ENCODE peak calls at places on chromosomes 12 and 14, in five cellular contexts. K is cardiac fibroblast; M is stimulated activated naive CD8-positive, alpha-beta T cell treated with anti-CD3 and anti-CD28 coated beads, Interleukin-15, Interleukin-2, amounts not matched to agents 100 U/mL and 50 U/mL, for 24 hours; O is myocyte; X is suprapubic skin. I is an unnamed sample.

GRCh38 chr12:107134558-107134957 is 41.2 kb upstream of the CRY1 start:
- DNase-seq in K (no peak), X (no peak), M (peak), O (peak), I (no peak)

GRCh38 chr14:68687746-68688145 is 105.1 kb downstream of the ZFP36L1 start:
- DNase-seq in K (peak), M (no peak), O (peak), X (no peak), I (no peak)

GRCh38 chr12:49565956-49566265 is 2.0 kb downstream of the MCRS1 start:
- DNase-seq in X (no peak), M (no peak), O (no peak), K (no peak), I (no peak)

GRCh38 chr14:99632410-99633035 is 12.4 kb upstream of the HHIPL1 start:
- DNase-seq in M (no peak), X (no peak), K (no peak), O (no peak), I (no peak)

GRCh38 chr14:50675597-50675996 is 7.5 kb upstream of the SAV1 start:
- DNase-seq in K (no peak), M (no peak), O (peak), X (no peak), I (no peak)

GRCh38 chr12:124484526-124484953 is 82.9 kb downstream of the NCOR2 start:
- DNase-seq in K (no peak), M (peak), O (peak), X (no peak), I (no peak)

GRCh38 chr12:16350682-16351081 is 3.2 kb downstream of the MGST1 start:
- DNase-seq in O (peak), K (peak), M (no peak), X (peak), I (peak)

GRCh38 chr12:96398422-96399080 is 1.7 kb downstream of the CDK17 start:
- DNase-seq in O (no peak), X (no peak), M (no peak), K (peak), I (no peak)

GRCh38 chr12:52837341-52837741 is 3.2 kb upstream of the KRT79 start:
- DNase-seq in K (peak), O (peak), M (peak), X (no peak), I (no peak)

GRCh38 chr12:114664661-114665320 is 19.2 kb downstream of the TBX3 start:
- DNase-seq in M (no peak), X (no peak), O (peak), K (no peak), I (no peak)

GRCh38 chr12:109678732-109679131 is 34.9 kb upstream of the FAM222A start:
- DNase-seq in X (no peak), O (no peak), K (no peak), M (no peak), I (no peak)

GRCh38 chr12:53751336-53752191 is at the start of gene CISTR:
- DNase-seq in M (peak), O (no peak), K (no peak), X (no peak), I (no peak)

GRCh38 chr14:22188346-22188745 is 400.7 kb downstream of the DAD1 start:
- DNase-seq in M (no peak), K (no peak), X (no peak), O (no peak), I (no peak)

GRCh38 chr14:91925727-91926121 is 21.8 kb downstream of the FBLN5 start:
- DNase-seq in M (no peak), X (no peak), O (no peak), K (no peak), I (no peak)

GRCh38 chr14:105218611-105219010 is 29.7 kb upstream of the BTBD6 start:
- DNase-seq in X (no peak), M (no peak), O (no peak), K (no peak), I (no peak)

GRCh38 chr12:108618079-108618952 is 15.4 kb downstream of the SELPLG start:
- DNase-seq in X (peak), K (peak), O (peak), M (peak), I (peak)

GRCh38 chr12:55728185-55728931 is 451 bp downstream of the CD63 start:
- DNase-seq in X (peak), O (peak), M (peak), K (peak), I (peak)

GRCh38 chr12:50156641-50157040 is 10.5 kb downstream of the CERS5 start:
- DNase-seq in O (no peak), M (no peak), X (no peak), K (no peak), I (no peak)

GRCh38 chr14:50964683-50965390 is 20.6 kb upstream of the PYGL start:
- DNase-seq in X (no peak), M (no peak), O (peak), K (peak), I (peak)

GRCh38 chr12:43308776-43309175 is 243.2 kb downstream of the ADAMTS20 start:
- DNase-seq in X (no peak), O (no peak), M (no peak), K (no peak), I (no peak)

GRCh38 chr12:74539261-74539660 is 1.6 kb downstream of the ATXN7L3B start:
- DNase-seq in K (peak), M (no peak), O (peak), X (no peak), I (no peak)

GRCh38 chr12:724194-724855 is 28.1 kb upstream of the WNK1 start:
- DNase-seq in O (peak), M (peak), X (no peak), K (no peak), I (no peak)

GRCh38 chr12:53733051-53733812 is 6.0 kb upstream of the CALCOCO1 start:
- DNase-seq in M (no peak), X (no peak), K (no peak), O (no peak), I (no peak)

GRCh38 chr12:5977556-5977955 is 32.5 kb upstream of the ANO2 start:
- DNase-seq in O (no peak), K (no peak), X (no peak), M (no peak), I (no peak)

GRCh38 chr12:129535351-129535750 is 368.5 kb downstream of the TMEM132D start:
- DNase-seq in M (no peak), X (no peak), O (no peak), K (no peak), I (no peak)

GRCh38 chr14:31090872-31091764 is 64.9 kb upstream of the STRN3 start:
- DNase-seq in K (peak), O (peak), X (no peak), M (no peak), I (no peak)

GRCh38 chr12:95646781-95647184 is 95.5 kb upstream of the USP44 start:
- DNase-seq in M (no peak), X (no peak), O (peak), K (peak), I (no peak)